ENCODE peak calls at places on chromosome 6, in nine cellular contexts. L is WERI-Rb-1; R is AG20443; K is cerebellum; Y is endothelial cell; P is glutamatergic neuron; I is stimulated activated CD4-positive, alpha-beta T cell treated with anti-CD3 and anti-CD28 coated beads, Interleukin-1b, Interleukin-23, amount 100 ng/mL, for 48 hours; N is brain microvascular endothelial cell; G is GM19239. J is an unnamed sample.

GRCh38 chr6:10522929-10523573 is 1.9 kb downstream of the GCNT2 start:
- DNase-seq in K (no peak), R (no peak), P (no peak), I (no peak), L (no peak), G (no peak), N (no peak), Y (no peak), J (no peak)

GRCh38 chr6:101150226-101150625 is 243.3 kb upstream of the GRIK2 start:
- DNase-seq in K (peak; percentile 27), I (no peak), R (no peak), P (no peak), L (no peak), Y (no peak), G (no peak), N (no peak), J (no peak)

GRCh38 chr6:144745434-144745833 is 460.3 kb downstream of the UTRN start:
- DNase-seq in R (no peak), G (no peak), Y (no peak), K (no peak), I (no peak), N (no peak), P (no peak), L (no peak), J (no peak)

GRCh38 chr6:8940356-8940755 is 505.0 kb upstream of the SLC35B3 start:
- DNase-seq in L (no peak), R (no peak), K (no peak), I (no peak), N (no peak), P (no peak), Y (no peak), G (no peak), J (no peak)

GRCh38 chr6:130670142-130670541 is 157.1 kb upstream of the SMLR1 start:
- DNase-seq in G (no peak), P (no peak), I (no peak), Y (no peak), K (no peak), R (no peak), L (peak; percentile 57), N (no peak), J (no peak)

GRCh38 chr6:145878591-145879295 is 64.1 kb upstream of the FBXO30 start:
- DNase-seq in Y (no peak), G (no peak), K (no peak), R (peak; percentile 25), N (peak; percentile 20), I (no peak), P (no peak), L (no peak), J (no peak)

GRCh38 chr6:127695108-127695507 is 118.1 kb downstream of the C6orf58 start:
- DNase-seq in P (no peak), K (no peak), R (no peak), L (no peak), Y (no peak), N (no peak), G (no peak), I (no peak), J (no peak)

GRCh38 chr6:121691126-121691540 is 255.7 kb downstream of the GJA1 start:
- DNase-seq in N (no peak), P (no peak), R (no peak), K (no peak), Y (no peak), I (no peak), G (no peak), L (no peak), J (no peak)

GRCh38 chr6:74785236-74785635 is 420.6 kb downstream of the COL12A1 start:
- DNase-seq in R (no peak), K (no peak), Y (no peak), L (no peak), N (no peak), I (no peak), G (no peak), P (no peak), J (no peak)

GRCh38 chr6:46410330-46410953 is 80.8 kb downstream of the RCAN2 start:
- DNase-seq in N (peak; percentile 24), L (no peak), R (peak; percentile 61), I (no peak), K (peak; percentile 71), Y (peak; percentile 12), P (no peak), G (peak; percentile 30), J (no peak)

GRCh38 chr6:37548067-37548674 is 48.5 kb upstream of the CCDC167 start:
- DNase-seq in N (no peak), P (no peak), Y (no peak), R (no peak), L (peak; percentile 50), K (no peak), G (no peak), I (no peak), J (no peak)

GRCh38 chr6:149534742-149535141 is 11.1 kb downstream of the PPIL4 start:
- DNase-seq in Y (no peak), R (no peak), L (no peak), P (no peak), I (no peak), K (no peak), N (no peak), G (no peak), J (no peak)

GRCh38 chr6:155327326-155328073 is 13.2 kb upstream of the TFB1M start:
- DNase-seq in N (peak; percentile 45), Y (peak; percentile 66), R (peak; percentile 30), I (peak; percentile 51), P (peak; percentile 63), K (peak; percentile 36), G (no peak), L (peak; percentile 37), J (peak; percentile 29)

GRCh38 chr6:117265425-117266266 is at the start of gene VGLL2:
- DNase-seq in I (peak; percentile 6), K (peak; percentile 4), R (peak; percentile 80), L (peak; percentile 73), G (no peak), N (no peak), Y (peak; percentile 61), P (peak; percentile 77), J (no peak)

GRCh38 chr6:32941412-32941784 is 570 bp upstream of the HLA-DMB start:
- DNase-seq in N (no peak), Y (no peak), L (no peak), I (peak; percentile 44), K (no peak), R (no peak), G (no peak), P (no peak), J (no peak)

GRCh38 chr6:49541210-49541724 is 9.2 kb upstream of the C6orf141 start:
- DNase-seq in R (peak; percentile 19), Y (no peak), G (no peak), P (no peak), N (no peak), L (no peak), I (no peak), K (no peak), J (no peak)

GRCh38 chr6:144722925-144723324 is 437.8 kb downstream of the UTRN start:
- DNase-seq in N (no peak), I (no peak), G (no peak), K (no peak), R (no peak), P (no peak), Y (no peak), L (no peak), J (no peak)

GRCh38 chr6:12490904-12491571 is 200.9 kb downstream of the EDN1 start:
- DNase-seq in L (no peak), N (peak; percentile 88), Y (no peak), I (peak; percentile 49), G (no peak), R (peak; percentile 79), K (no peak), P (no peak), J (no peak)

GRCh38 chr6:37369321-37370196 is 15.8 kb downstream of the RNF8 start:
- DNase-seq in K (no peak), Y (no peak), G (no peak), R (peak; percentile 14), P (no peak), N (peak; percentile 49), I (no peak), L (no peak), J (no peak)

GRCh38 chr6:46052479-46052878 is 36.8 kb upstream of the CLIC5 start:
- DNase-seq in G (no peak), K (no peak), L (no peak), Y (no peak), R (no peak), N (no peak), I (no peak), P (no peak), J (no peak)

J was measured in NCI-H446 treated with DMSO at 0.1 percent for 48 hours.